ENCODE peak calls at places on chromosomes 6 and 20, in ten cellular contexts. E is GM03348, G is hippocampal formation, X is Daoy, U is T-cell, F is pancreas, V is AG04450, O is B cell, D is fibroblast of pulmonary artery, M is cardiac septum. Y is an unnamed sample.
A peak's percentile ranks its signal among the peaks of the same experiment; 100 is the strongest.

GRCh38 chr20:41004561-41005360 is 23.9 kb upstream of the TOP1 start:
- DNase-seq in V (no peak), X (peak; percentile 45), F (no peak), E (no peak), O (no peak), M (no peak), U (no peak), G (no peak), D (no peak), Y (peak; percentile 38)

GRCh38 chr6:152301021-152301805 is 335.9 kb downstream of the SYNE1 start:
- DNase-seq in D (peak; percentile 74), E (no peak), F (no peak), X (no peak), G (no peak), M (no peak), U (no peak), O (no peak), V (peak; percentile 33), Y (no peak)

GRCh38 chr6:67683960-67684359 is 951.1 kb upstream of the ADGRB3 start:
- DNase-seq in X (no peak), G (no peak), M (no peak), O (no peak), F (no peak), D (peak; percentile 65), E (no peak), U (no peak), V (no peak), Y (peak; percentile 82)

GRCh38 chr20:10731190-10731955 is 57.6 kb upstream of the JAG1 start:
- DNase-seq in F (no peak), D (no peak), X (peak; percentile 74), O (no peak), V (no peak), M (no peak), U (no peak), E (peak; percentile 14), G (no peak), Y (peak; percentile 84)

GRCh38 chr6:26251354-26252081 is 113.5 kb upstream of the BTN3A2 start:
- DNase-seq in F (no peak), M (peak; percentile 77), G (peak; percentile 12), O (peak; percentile 72), V (peak; percentile 81), D (peak; percentile 96), U (peak; percentile 33), E (peak; percentile 81), X (peak; percentile 40), Y (peak; percentile 71)

GRCh38 chr6:132819405-132820145 is 5.2 kb downstream of the RPS12 start:
- DNase-seq in X (peak; percentile 25), O (no peak), G (no peak), U (no peak), D (peak; percentile 11), M (no peak), F (no peak), V (no peak), E (no peak), Y (no peak)

GRCh38 chr6:110315856-110316398 is 42.2 kb downstream of the METTL24 start:
- DNase-seq in O (no peak), D (no peak), X (peak; percentile 43), M (no peak), U (no peak), V (no peak), E (no peak), G (no peak), F (no peak), Y (no peak)

GRCh38 chr6:82251942-82252341 is 4.4 kb upstream of the IBTK start:
- DNase-seq in E (peak; percentile 50), O (peak; percentile 14), G (no peak), D (peak; percentile 71), F (no peak), M (no peak), V (no peak), U (no peak), X (no peak), Y (no peak)

GRCh38 chr6:113856571-113857564 is at the start of gene MARCKS:
- DNase-seq in F (peak; percentile 85), V (peak; percentile 65), E (peak; percentile 94), G (peak; percentile 76), D (peak; percentile 93), M (peak; percentile 89), O (peak; percentile 84), X (peak; percentile 95), U (no peak), Y (peak; percentile 85)

GRCh38 chr6:115058414-115059211 is 715.8 kb upstream of the HS3ST5 start:
- DNase-seq in E (no peak), G (no peak), O (no peak), X (no peak), D (no peak), U (no peak), M (no peak), F (no peak), V (no peak), Y (no peak)

GRCh38 chr6:54010340-54011276 is 100.6 kb upstream of the MLIP start:
- DNase-seq in D (peak; percentile 17), O (no peak), G (no peak), V (no peak), M (no peak), X (no peak), U (no peak), F (no peak), E (no peak), Y (no peak)

GRCh38 chr6:162090734-162091133 is 636.8 kb downstream of the PRKN start:
- DNase-seq in M (no peak), G (no peak), X (no peak), O (no peak), D (no peak), F (no peak), E (peak; percentile 69), U (no peak), V (no peak), Y (no peak)

GRCh38 chr6:69917834-69918233 is 51.5 kb downstream of the COL19A1 start:
- DNase-seq in U (no peak), O (no peak), G (no peak), V (no peak), F (no peak), X (peak; percentile 74), M (no peak), E (peak; percentile 6), D (peak; percentile 54), Y (peak; percentile 57)

GRCh38 chr6:21946298-21946783 is 350.5 kb downstream of the PRL start:
- DNase-seq in V (peak; percentile 93), U (no peak), G (no peak), O (no peak), E (peak; percentile 89), X (peak; percentile 94), F (no peak), M (no peak), D (peak; percentile 76), Y (peak; percentile 71)